ENCODE peak calls at places on chromosomes 16 and 17, in nine cellular contexts. J, M, K, V, I, Q, R, N and U are unnamed samples.

GRCh38 chr16:17125671-17126070 is 345.1 kb downstream of the XYLT1 start:
- DNase-seq in M (no peak), K (no peak), V (no peak), N (no peak), I (peak; percentile 49), J (no peak), R (no peak), Q (no peak), U (no peak)

GRCh38 chr17:6381526-6382135 is 53.3 kb downstream of the AIPL1 start:
- DNase-seq in R (no peak), J (peak; percentile 28), N (no peak), K (no peak), M (no peak), I (no peak), Q (no peak), V (no peak), U (no peak)

GRCh38 chr17:67260051-67260987 is 15.3 kb upstream of the HELZ start:
- DNase-seq in J (peak; percentile 85), R (no peak), V (no peak), K (peak; percentile 92), M (peak; percentile 20), N (no peak), Q (no peak), I (peak; percentile 75), U (no peak)

GRCh38 chr16:85851034-85851780 is 47.8 kb upstream of the IRF8 start:
- DNase-seq in K (no peak), M (no peak), J (no peak), I (no peak), R (no peak), V (no peak), N (no peak), Q (no peak), U (no peak)

GRCh38 chr17:42692489-42692888 is 10.2 kb downstream of the CNTNAP1 start:
- DNase-seq in Q (no peak), V (no peak), N (no peak), J (no peak), I (no peak), K (no peak), M (no peak), R (no peak), U (no peak)

GRCh38 chr16:56892705-56893104 is 27.7 kb downstream of the SLC12A3 start:
- DNase-seq in J (no peak), I (no peak), V (no peak), R (no peak), M (no peak), N (no peak), Q (no peak), K (no peak), U (no peak)

GRCh38 chr17:41734139-41734948 is at the start of gene HAP1:
- DNase-seq in J (no peak), V (peak; percentile 47), K (peak; percentile 45), R (peak; percentile 36), M (peak; percentile 27), I (peak; percentile 8), N (no peak), Q (peak; percentile 91), U (no peak)

GRCh38 chr16:48011466-48011865 is 144.3 kb downstream of the ABCC12 start:
- DNase-seq in N (no peak), V (no peak), J (no peak), M (no peak), I (no peak), K (no peak), R (no peak), Q (no peak), U (no peak)

GRCh38 chr17:48175692-48176450 is 68.3 kb downstream of the SNX11 start:
- DNase-seq in V (no peak), R (no peak), N (no peak), I (peak; percentile 30), K (peak; percentile 86), Q (no peak), M (no peak), J (no peak), U (no peak)

GRCh38 chr17:77124192-77124908 is 16.4 kb upstream of the SEC14L1 start:
- DNase-seq in I (peak; percentile 68), N (no peak), R (no peak), K (peak; percentile 60), M (no peak), J (no peak), Q (no peak), V (no peak), U (no peak)

GRCh38 chr16:29765167-29766032 is 12.7 kb upstream of the ZG16 start:
- DNase-seq in V (peak; percentile 73), I (no peak), R (no peak), M (no peak), Q (no peak), J (no peak), N (no peak), K (no peak), U (no peak)

GRCh38 chr16:69883744-69884143 is 67.4 kb upstream of the CLEC18A start:
- DNase-seq in K (no peak), M (no peak), J (no peak), Q (no peak), I (no peak), R (no peak), N (no peak), V (no peak), U (no peak)

GRCh38 chr17:61414936-61415251 is 15.3 kb downstream of the TBX2 start:
- DNase-seq in Q (no peak), I (no peak), R (no peak), V (no peak), N (no peak), M (no peak), K (no peak), J (no peak), U (no peak)

GRCh38 chr17:81004336-81005015 is 12.8 kb downstream of the CHMP6 start:
- DNase-seq in I (no peak), Q (peak; percentile 61), V (no peak), J (no peak), N (no peak), M (peak; percentile 10), K (peak; percentile 42), R (no peak), U (no peak)

GRCh38 chr17:64399071-64399766 is 8.6 kb upstream of the PECAM1 start:
- DNase-seq in K (no peak), I (no peak), Q (no peak), N (no peak), R (no peak), V (no peak), M (no peak), J (no peak), U (no peak)

GRCh38 chr16:11795887-11796226 is 1.2 kb downstream of the ZC3H7A start:
- DNase-seq in K (no peak), N (no peak), V (peak; percentile 32), J (no peak), I (no peak), R (no peak), Q (no peak), M (no peak), U (no peak)

GRCh38 chr17:74037320-74037719 is 166.2 kb upstream of the RPL38 start:
- DNase-seq in J (no peak), N (no peak), Q (peak; percentile 29), K (no peak), I (no peak), V (no peak), M (no peak), R (no peak), U (no peak)

GRCh38 chr17:41642252-41643156 is 18.1 kb upstream of the KRT17 start:
- DNase-seq in Q (no peak), V (no peak), K (no peak), N (no peak), R (no peak), J (no peak), I (no peak), M (no peak), U (no peak)

GRCh38 chr17:50055055-50055425 is 870 bp upstream of the ITGA3 start:
- DNase-seq in Q (no peak), I (no peak), N (no peak), V (peak; percentile 84), J (no peak), M (no peak), K (peak; percentile 44), R (peak; percentile 22), U (no peak)

GRCh38 chr17:79221597-79221996 is 147.0 kb downstream of the ENGASE start:
- DNase-seq in J (no peak), N (no peak), I (no peak), Q (no peak), R (no peak), K (no peak), V (no peak), M (no peak), U (no peak)

GRCh38 chr17:59607817-59608403 is 11.8 kb upstream of the CLTC start:
- DNase-seq in R (no peak), K (no peak), I (no peak), J (peak; percentile 38), Q (no peak), N (peak; percentile 15), V (no peak), M (no peak), U (no peak)

GRCh38 chr17:33871720-33872535 is 383.2 kb upstream of the CCL2 start:
- DNase-seq in V (no peak), R (no peak), N (no peak), J (peak; percentile 17), M (no peak), Q (no peak), I (no peak), K (no peak), U (no peak)

GRCh38 chr16:23521037-23521743 is 10.9 kb upstream of the GGA2 start:
- DNase-seq in M (no peak), V (no peak), N (no peak), J (peak; percentile 84), I (no peak), Q (no peak), R (no peak), K (no peak), U (no peak)

GRCh38 chr17:17497065-17497844 is 1.1 kb upstream of the RASD1 start:
- DNase-seq in J (no peak), M (peak; percentile 13), V (peak; percentile 22), R (no peak), K (peak; percentile 4), I (no peak), N (no peak), Q (no peak), U (no peak)

GRCh38 chr16:84086357-84086756 is 30.4 kb downstream of the MBTPS1 start:
- DNase-seq in K (no peak), J (peak; percentile 37), I (no peak), M (no peak), V (no peak), R (no peak), N (no peak), Q (peak; percentile 35), U (no peak)